ENCODE peak calls at places on chromosomes 11 and 22, in four cellular contexts. N is dorsolateral prefrontal cortex, Z is GM12864, X is neural crest cell. Q is an unnamed sample.
A peak's percentile ranks its signal among the peaks of the same experiment; 100 is the strongest.

GRCh38 chr11:34654491-34655334 is 33.8 kb downstream of the EHF start:
- DNase-seq in N (no peak), Z (no peak), X (no peak), Q (no peak)

GRCh38 chr22:37223965-37224551 is 11.8 kb upstream of the SSTR3 start:
- DNase-seq in N (no peak), Z (no peak), X (no peak), Q (no peak)

GRCh38 chr22:25395468-25395867 is 169.0 kb upstream of the GRK3 start:
- DNase-seq in N (no peak), Z (no peak), X (no peak), Q (no peak)

GRCh38 chr22:36659762-36660509 is 43.6 kb downstream of the CACNG2 start:
- DNase-seq in N (peak; percentile 97), Z (no peak), X (no peak), Q (no peak)

GRCh38 chr11:134785059-134785458 is 373.0 kb upstream of the B3GAT1 start:
- DNase-seq in N (no peak), Z (no peak), X (no peak), Q (no peak)

GRCh38 chr11:35712533-35712932 is 50.0 kb downstream of the TRIM44 start:
- DNase-seq in N (no peak), Z (no peak), X (no peak), Q (no peak)

GRCh38 chr22:39959640-39960447 is at the start of gene TMA7B:
- DNase-seq in N (peak; percentile 77), Z (no peak), X (no peak), Q (no peak)

GRCh38 chr11:102138677-102139076 is 28.4 kb downstream of the YAP1 start:
- DNase-seq in N (no peak), Z (no peak), X (no peak), Q (no peak)

GRCh38 chr22:19879248-19879575 is 24.5 kb upstream of the GNB1L start:
- DNase-seq in N (peak; percentile 24), Z (no peak), X (no peak), Q (no peak)

GRCh38 chr22:46564084-46564714 is 26.8 kb upstream of the CELSR1 start:
- DNase-seq in N (no peak), Z (no peak), X (no peak), Q (no peak)

GRCh38 chr11:47327025-47327424 is 25.5 kb downstream of the MYBPC3 start:
- DNase-seq in N (no peak), Z (no peak), X (no peak), Q (no peak)

GRCh38 chr11:34644669-34645406 is 23.9 kb downstream of the EHF start:
- DNase-seq in N (no peak), Z (no peak), X (no peak), Q (no peak)

GRCh38 chr22:27867114-27867957 is 51.7 kb downstream of the PITPNB start:
- DNase-seq in N (no peak), Z (no peak), X (no peak), Q (no peak)

GRCh38 chr22:45131749-45132148 is 32.0 kb upstream of the NUP50 start:
- DNase-seq in N (no peak), Z (no peak), X (no peak), Q (no peak)

GRCh38 chr11:32723332-32723731 is 71.1 kb downstream of the CCDC73 start:
- DNase-seq in N (no peak), Z (no peak), X (no peak), Q (no peak)

GRCh38 chr11:72856551-72857342 is 42.5 kb downstream of the ATG16L2 start:
- DNase-seq in N (no peak), Z (no peak), X (no peak), Q (no peak)

GRCh38 chr22:23649071-23649501 is 17.0 kb upstream of the DRICH1 start:
- DNase-seq in N (no peak), Z (no peak), X (no peak), Q (no peak)

GRCh38 chr11:118908264-118908663 is 17.5 kb downstream of the BCL9L start:
- DNase-seq in N (no peak), Z (no peak), X (no peak), Q (no peak)

GRCh38 chr11:20353829-20354434 is 9.6 kb upstream of the HTATIP2 start:
- DNase-seq in N (peak; percentile 44), Z (no peak), X (peak; percentile 49), Q (no peak)

GRCh38 chr22:23113847-23114720 is 27.7 kb downstream of the RSPH14 start:
- DNase-seq in N (peak; percentile 90), Z (no peak), X (peak; percentile 6), Q (no peak)

GRCh38 chr22:45627489-45628233 is 44.0 kb upstream of the ATXN10 start:
- DNase-seq in N (no peak), Z (no peak), X (no peak), Q (no peak)

GRCh38 chr11:90542092-90542491 is 319.2 kb upstream of the CHORDC1 start:
- DNase-seq in N (no peak), Z (no peak), X (no peak), Q (no peak)

GRCh38 chr11:75342231-75342918 is 9.1 kb downstream of the ARRB1 start:
- DNase-seq in N (peak; percentile 65), Z (no peak), X (no peak), Q (no peak)

GRCh38 chr22:42270178-42270511 is 308 bp downstream of the TCF20 start:
- DNase-seq in N (no peak), Z (no peak), X (no peak), Q (peak; percentile 25)

GRCh38 chr22:41841085-41841712 is 8.3 kb downstream of the SREBF2 start:
- DNase-seq in N (no peak), Z (no peak), X (no peak), Q (no peak)

GRCh38 chr11:57055780-57056179 is 67.1 kb downstream of the OR5AK2 start:
- DNase-seq in N (no peak), Z (no peak), X (no peak), Q (no peak)
- TF ChIP-seq CTCF in N (no peak), Z (no peak), X (no peak), Q (no peak)

GRCh38 chr11:70176940-70177689 is 26.0 kb upstream of the FADD start:
- DNase-seq in N (no peak), Z (no peak), X (peak; percentile 51), Q (no peak)
- TF ChIP-seq CTCF in N (no peak), Z (peak; percentile 78), X (peak; percentile 65), Q (peak; percentile 50)

GRCh38 chr22:43516386-43516785 is 104.6 kb downstream of the MPPED1 start:
- DNase-seq in N (no peak), Z (no peak), X (no peak), Q (no peak)

GRCh38 chr22:43516996-43517635 is 105.3 kb downstream of the MPPED1 start:
- DNase-seq in N (no peak), Z (no peak), X (no peak), Q (no peak)

GRCh38 chr22:43515411-43515810 is 103.6 kb downstream of the MPPED1 start:
- DNase-seq in N (no peak), Z (no peak), X (no peak), Q (no peak)

GRCh38 chr22:43514476-43515157 is 102.8 kb downstream of the MPPED1 start:
- DNase-seq in N (no peak), Z (no peak), X (no peak), Q (no peak)

GRCh38 chr22:43515902-43516301 is 104.1 kb downstream of the MPPED1 start:
- DNase-seq in N (no peak), Z (no peak), X (no peak), Q (no peak)
- TF ChIP-seq CTCF in N (no peak), Z (peak; percentile 30), X (no peak), Q (no peak)

DNA sequence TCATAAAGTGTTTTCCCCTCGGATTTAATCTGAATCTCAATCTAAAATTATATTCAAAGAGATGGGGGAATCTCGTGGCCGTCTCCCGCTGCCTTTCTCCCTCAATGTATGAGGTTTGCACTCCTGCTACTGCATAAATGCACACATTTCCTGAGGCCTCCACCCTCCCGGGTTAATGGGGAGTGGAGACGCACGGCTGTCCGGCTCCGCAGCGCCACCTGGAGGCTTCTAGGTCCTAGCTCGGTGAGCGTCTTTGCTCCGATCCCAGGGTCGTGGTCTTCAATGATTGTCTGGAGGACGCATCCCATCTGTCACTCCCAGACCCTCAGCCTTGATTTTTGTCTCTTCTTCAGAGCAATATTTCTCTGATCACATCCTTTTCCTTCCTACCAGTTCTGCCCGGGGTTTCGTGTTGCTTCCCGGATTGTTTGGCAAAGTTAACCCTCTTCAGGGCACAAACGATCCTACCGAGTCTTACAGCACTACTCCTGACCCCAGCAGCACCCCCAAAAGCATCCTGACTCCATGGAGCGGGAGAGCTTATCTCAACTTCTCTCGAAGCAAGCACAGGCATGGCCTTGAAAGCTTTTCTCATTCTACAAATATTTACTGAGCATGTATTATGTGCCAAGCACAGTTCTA is at the start of gene LMO1:
- DNase-seq in N (peak; percentile 79), Z (peak; percentile 13), X (peak; percentile 95), Q (peak; percentile 79)
- TF ChIP-seq CTCF in N (peak; percentile 92), Z (peak; percentile 95), X (peak; percentile 90), Q (peak; percentile 84)

GRCh38 chr11:69643646-69644045 is 2.7 kb downstream of the CCND1 start:
- DNase-seq in N (peak; percentile 25), Z (no peak), X (no peak), Q (no peak)

GRCh38 chr11:69642913-69643632 is 2.1 kb downstream of the CCND1 start:
- DNase-seq in N (peak; percentile 69), Z (peak; percentile 26), X (peak; percentile 83), Q (peak; percentile 74)

GRCh38 chr11:69644962-69645675 is 4.2 kb downstream of the CCND1 start:
- DNase-seq in N (no peak), Z (no peak), X (no peak), Q (no peak)

GRCh38 chr11:69645801-69646492 is 5.0 kb downstream of the CCND1 start:
- DNase-seq in N (no peak), Z (no peak), X (no peak), Q (no peak)

DNA sequence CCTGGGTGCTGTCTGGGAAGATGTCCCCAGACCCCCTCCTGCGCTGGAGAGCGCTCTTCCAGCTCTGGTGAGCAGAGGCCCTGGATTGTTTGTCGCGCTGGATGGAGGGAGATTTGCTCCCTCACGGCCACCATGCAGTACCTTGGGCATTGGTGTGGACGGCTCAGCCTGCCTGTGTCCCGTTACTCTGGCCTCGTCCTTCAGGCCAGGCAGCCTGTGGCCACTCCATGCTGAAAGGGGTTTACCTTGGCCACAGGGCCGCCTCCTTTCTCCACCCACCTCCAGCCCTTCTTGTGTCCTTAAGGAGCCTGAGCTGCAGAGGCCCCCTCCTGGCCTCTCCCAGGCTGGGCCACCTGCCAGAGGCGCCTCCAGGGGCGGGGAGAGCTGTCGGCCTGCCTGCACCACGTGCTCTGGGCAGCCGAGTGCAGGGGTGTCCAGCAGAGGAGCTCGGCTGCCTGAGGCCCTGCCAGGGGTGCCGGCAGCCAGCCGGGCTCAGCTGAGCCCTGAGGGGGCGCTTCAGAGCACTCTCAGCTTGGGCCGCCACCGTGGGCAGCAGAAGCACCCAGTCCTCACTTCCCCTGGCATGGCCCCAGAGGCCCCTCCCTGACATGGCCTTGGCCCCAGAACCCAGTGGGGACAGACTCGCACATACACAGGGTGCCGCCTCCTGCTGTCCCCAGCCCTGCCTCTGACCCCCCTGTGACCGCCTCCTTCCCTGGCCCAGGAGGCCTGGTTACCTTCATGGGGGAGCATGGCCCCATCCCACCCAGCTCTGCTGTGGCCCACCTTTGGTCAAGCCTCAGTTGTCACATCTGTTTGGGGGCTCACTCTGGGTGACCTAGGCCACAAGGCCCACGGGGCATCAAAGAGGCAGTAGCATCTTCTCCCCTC is 3.4 kb downstream of the CCND1 start:
- DNase-seq in N (peak; percentile 29), Z (no peak), X (no peak), Q (no peak)
- TF ChIP-seq CTCF in N (peak; percentile 18), Z (no peak), X (no peak), Q (no peak)

GRCh38 chr22:50303848-50304527 is 3.5 kb downstream of the PLXNB2 start:
- DNase-seq in N (no peak), Z (no peak), X (no peak), Q (no peak)
- TF ChIP-seq CTCF in N (no peak), Z (peak; percentile 8), X (no peak), Q (no peak)